ENCODE peak calls at places on chromosomes 12 and 14, in ten cellular contexts. D is psoas muscle, X is sciatic nerve, P is astrocyte of the spinal cord, R is HT-29, L is LoVo, I is tibial nerve, C is A549, M is DMS53, F is globus pallidus. J is an unnamed sample.

GRCh38 chr12:121301876-121302275 is 5.4 kb upstream of the CAMKK2 start:
- DNase-seq in F (no peak), M (no peak), D (no peak), P (no peak), C (no peak), L (no peak), I (no peak), X (no peak), R (no peak), J (no peak)

GRCh38 chr14:76083796-76084195 is 67.9 kb upstream of the GPATCH2L start:
- DNase-seq in P (no peak), D (no peak), C (no peak), X (no peak), I (no peak), R (no peak), L (no peak), F (peak), M (no peak), J (no peak)

GRCh38 chr12:131628766-131629448 is 82.0 kb upstream of the SFSWAP start:
- DNase-seq in X (no peak), F (no peak), C (no peak), L (no peak), I (no peak), M (no peak), D (no peak), R (no peak), P (no peak), J (no peak)

GRCh38 chr14:63383776-63384367 is 65.1 kb upstream of the GPHB5 start:
- DNase-seq in F (no peak), I (no peak), C (no peak), P (no peak), M (no peak), R (no peak), D (no peak), L (no peak), X (no peak), J (no peak)

GRCh38 chr12:90280033-90280432 is 571.4 kb upstream of the ATP2B1 start:
- DNase-seq in I (no peak), P (peak), R (no peak), C (no peak), F (no peak), D (no peak), L (no peak), M (no peak), X (no peak), J (peak)

GRCh38 chr14:100691395-100692025 is 35.2 kb upstream of the DLK1 start:
- DNase-seq in L (no peak), R (no peak), F (no peak), C (no peak), X (no peak), I (no peak), D (no peak), P (no peak), M (no peak), J (no peak)

GRCh38 chr12:21429994-21430393 is 7.5 kb upstream of the PYROXD1 start:
- DNase-seq in P (no peak), M (no peak), C (no peak), F (no peak), D (no peak), L (no peak), R (no peak), I (no peak), X (no peak), J (no peak)

GRCh38 chr12:45828402-45828801 is 98.9 kb downstream of the ARID2 start:
- DNase-seq in L (no peak), P (no peak), D (no peak), R (no peak), F (no peak), C (no peak), I (no peak), M (no peak), X (no peak), J (no peak)

GRCh38 chr12:17020765-17021164 is 414.8 kb upstream of the LMO3 start:
- DNase-seq in C (no peak), P (no peak), D (no peak), F (no peak), M (no peak), X (no peak), I (no peak), L (no peak), R (no peak), J (no peak)

GRCh38 chr12:64826234-64826633 is 1.8 kb downstream of the TBC1D30 start:
- DNase-seq in R (no peak), I (no peak), M (no peak), L (no peak), X (peak), D (peak), P (peak), F (no peak), C (no peak), J (no peak)

GRCh38 chr12:7395950-7396349 is 48.0 kb downstream of the CD163L1 start:
- DNase-seq in L (no peak), F (no peak), X (no peak), M (no peak), P (peak), C (no peak), R (no peak), D (no peak), I (no peak), J (peak)

GRCh38 chr14:36502558-36503508 is 17.2 kb downstream of the NKX2-1 start:
- DNase-seq in D (no peak), L (no peak), X (no peak), R (no peak), M (peak), I (no peak), P (no peak), F (no peak), C (no peak), J (no peak)

GRCh38 chr14:65392296-65392695 is 20.2 kb upstream of the FUT8 start:
- DNase-seq in L (no peak), D (no peak), P (no peak), F (no peak), I (no peak), M (no peak), R (no peak), C (no peak), X (no peak), J (no peak)

GRCh38 chr12:42935090-42935489 is 345.5 kb upstream of the PRICKLE1 start:
- DNase-seq in X (no peak), D (no peak), P (no peak), I (no peak), L (no peak), M (no peak), C (no peak), R (no peak), F (no peak), J (no peak)

GRCh38 chr12:132494294-132495164 is 4.6 kb downstream of the FBRSL1 start:
- DNase-seq in R (peak), M (no peak), X (no peak), P (no peak), F (no peak), C (no peak), D (no peak), I (no peak), L (no peak), J (no peak)

GRCh38 chr12:54984602-54985376 is at the start of gene TESPA1:
- DNase-seq in M (no peak), C (no peak), R (no peak), X (peak), I (peak), D (peak), L (no peak), P (no peak), F (peak), J (no peak)

GRCh38 chr12:6459004-6459337 is 7.1 kb downstream of the TAPBPL start:
- DNase-seq in I (no peak), M (no peak), R (no peak), F (no peak), D (no peak), C (no peak), X (no peak), P (no peak), L (no peak), J (no peak)

GRCh38 chr12:57471-57980 is 9.0 kb upstream of the IQSEC3 start:
- DNase-seq in I (no peak), D (no peak), L (no peak), X (no peak), C (no peak), F (no peak), M (no peak), P (no peak), R (no peak), J (no peak)

GRCh38 chr12:46830731-46831334 is 5.0 kb upstream of the SLC38A4 start:
- DNase-seq in D (no peak), R (no peak), I (no peak), C (no peak), P (peak), L (no peak), X (no peak), F (no peak), M (peak), J (no peak)

GRCh38 chr12:120257041-120257821 is 8.3 kb downstream of the PXN start:
- DNase-seq in F (peak), P (peak), D (peak), I (no peak), M (no peak), C (no peak), R (no peak), L (no peak), X (no peak), J (peak)

GRCh38 chr12:85983601-85984000 is 109.5 kb downstream of the NTS start:
- DNase-seq in P (no peak), M (no peak), F (no peak), C (no peak), L (no peak), X (no peak), R (no peak), D (no peak), I (no peak), J (no peak)

GRCh38 chr14:96417254-96417653 is 25.3 kb downstream of the AK7 start:
- DNase-seq in R (no peak), D (no peak), P (no peak), M (peak), C (no peak), F (no peak), I (no peak), X (no peak), L (no peak), J (no peak)

J was measured in foreskin fibroblast.